ENCODE peak calls at places on chromosome 5, in six cellular contexts. Z is upper lobe of left lung, X is GM12878, J is K562, P is HepG2, H is HCT116. N is an unnamed sample.
A peak's percentile ranks its signal among the peaks of the same experiment; 100 is the strongest.

GRCh38 chr5:39137391-39138181 is 63.4 kb upstream of the RICTOR start:
- ATAC-seq in J (peak; percentile 91), P (peak; percentile 52), H (peak; percentile 88), X (no peak), Z (no peak), N (no peak)

GRCh38 chr5:137234973-137235943 is 263.9 kb downstream of the SPOCK1 start:
- ATAC-seq in H (peak; percentile 81), P (no peak), X (peak; percentile 84), Z (no peak), J (no peak), N (no peak)

GRCh38 chr5:40368200-40368599 is 311.5 kb upstream of the PTGER4 start:
- ATAC-seq in H (no peak), P (no peak), J (no peak), X (no peak), Z (no peak), N (no peak)

GRCh38 chr5:58932057-58932594 is 349.3 kb downstream of the RAB3C start:
- ATAC-seq in Z (no peak), H (no peak), P (no peak), X (no peak), J (no peak), N (no peak)

GRCh38 chr5:148214665-148215064 is 11.8 kb downstream of the SPINK6 start:
- ATAC-seq in H (no peak), Z (no peak), X (no peak), J (no peak), P (no peak), N (no peak)

GRCh38 chr5:93578813-93579560 is 2.0 kb downstream of the NR2F1-AS1 start:
- ATAC-seq in P (no peak), X (no peak), H (no peak), J (no peak), Z (peak; percentile 68), N (no peak)

GRCh38 chr5:80982093-80982492 is 21.9 kb downstream of the RASGRF2 start:
- ATAC-seq in Z (no peak), J (no peak), P (no peak), H (no peak), X (no peak), N (no peak)

GRCh38 chr5:111337688-111338087 is 113.5 kb downstream of the CAMK4 start:
- ATAC-seq in X (peak; percentile 90), J (peak; percentile 70), Z (no peak), P (no peak), H (no peak), N (no peak)

GRCh38 chr5:169545762-169546161 is 37.8 kb upstream of the SPDL1 start:
- ATAC-seq in J (no peak), H (no peak), X (peak; percentile 78), P (no peak), Z (no peak), N (no peak)

GRCh38 chr5:86909896-86910295 is 292.2 kb downstream of the COX7C start:
- ATAC-seq in X (no peak), P (no peak), J (no peak), H (no peak), Z (no peak), N (peak; percentile 80)

GRCh38 chr5:120053841-120054240 is 410.3 kb upstream of the PRR16 start:
- ATAC-seq in J (no peak), P (no peak), H (no peak), X (no peak), Z (no peak), N (no peak)

GRCh38 chr5:73623929-73624404 is 2.0 kb upstream of the ARHGEF28 start:
- ATAC-seq in P (peak; percentile 85), X (no peak), Z (no peak), J (no peak), H (no peak), N (no peak)

GRCh38 chr5:143200781-143201398 is 202.6 kb downstream of the NR3C1 start:
- ATAC-seq in X (peak; percentile 69), H (peak; percentile 68), Z (peak; percentile 49), P (peak; percentile 57), J (peak; percentile 93), N (peak; percentile 31)

GRCh38 chr5:68348447-68349222 is 133.1 kb downstream of the PIK3R1 start:
- ATAC-seq in Z (no peak), X (no peak), J (no peak), P (no peak), H (no peak), N (no peak)

GRCh38 chr5:177504086-177505056 is 5.3 kb downstream of the DOK3 start:
- ATAC-seq in X (no peak), Z (no peak), P (no peak), H (no peak), J (no peak), N (no peak)

GRCh38 chr5:160550075-160550474 is 128.4 kb downstream of the PTTG1 start:
- ATAC-seq in X (no peak), H (no peak), P (no peak), J (no peak), Z (no peak), N (no peak)

GRCh38 chr5:151058891-151059611 is 21.8 kb downstream of the TNIP1 start:
- ATAC-seq in X (peak; percentile 18), P (no peak), J (peak; percentile 32), Z (no peak), H (no peak), N (no peak)

GRCh38 chr5:100623719-100624118 is 88.5 kb downstream of the FAM174A start:
- ATAC-seq in Z (no peak), J (peak; percentile 77), X (peak; percentile 96), P (peak; percentile 36), H (peak; percentile 79), N (no peak)

GRCh38 chr5:61362796-61363364 is 30.8 kb downstream of the ZSWIM6 start:
- ATAC-seq in Z (no peak), X (peak; percentile 70), J (peak; percentile 46), H (peak; percentile 60), P (peak; percentile 32), N (no peak)

GRCh38 chr5:61386062-61386800 is 54.2 kb downstream of the ZSWIM6 start:
- ATAC-seq in H (no peak), J (no peak), Z (no peak), X (no peak), P (peak; percentile 81), N (no peak)

GRCh38 chr5:76041863-76042262 is 41.3 kb upstream of the SV2C start:
- ATAC-seq in Z (no peak), J (peak; percentile 55), X (peak; percentile 34), H (no peak), P (peak; percentile 60), N (no peak)

GRCh38 chr5:180304431-180305375 is 12.8 kb upstream of the MAPK9 start:
- ATAC-seq in P (peak; percentile 39), X (no peak), Z (peak; percentile 47), J (no peak), H (no peak), N (no peak)

GRCh38 chr5:141439411-141440141 is 9.3 kb downstream of the PCDHGA12 start:
- ATAC-seq in J (no peak), H (no peak), Z (no peak), P (no peak), X (no peak), N (no peak)

GRCh38 chr5:9350301-9350797 is 195.5 kb downstream of the SEMA5A start:
- ATAC-seq in P (no peak), J (no peak), Z (no peak), H (no peak), X (no peak), N (peak; percentile 40)

GRCh38 chr5:142984016-142984415 is 213.8 kb downstream of the ARHGAP26 start:
- ATAC-seq in H (no peak), Z (no peak), P (no peak), J (no peak), X (no peak), N (no peak)

GRCh38 chr5:179219661-179220620 is 125.3 kb downstream of the ADAMTS2 start:
- ATAC-seq in H (no peak), J (no peak), X (no peak), P (no peak), Z (no peak), N (no peak)
- H3K9me3 ChIP-seq in H (no peaks in the 10 kb centered on the region), J (no peaks in the 10 kb centered on the region), X (peaks cover 2% of the 10 kb centered on the region), P (no peaks in the 10 kb centered on the region), Z (no peaks in the 10 kb centered on the region), N (no peaks in the 10 kb centered on the region)

GRCh38 chr5:155938051-155938450 is 388.9 kb upstream of the SGCD start:
- ATAC-seq in P (no peak), J (no peak), H (no peak), X (no peak), Z (no peak), N (no peak)
- TF ChIP-seq POLR2AphosphoS5 in P (no peak), J (no peak), H (no peak), X (no peak), Z (no peak), N (no peak)

DNA sequence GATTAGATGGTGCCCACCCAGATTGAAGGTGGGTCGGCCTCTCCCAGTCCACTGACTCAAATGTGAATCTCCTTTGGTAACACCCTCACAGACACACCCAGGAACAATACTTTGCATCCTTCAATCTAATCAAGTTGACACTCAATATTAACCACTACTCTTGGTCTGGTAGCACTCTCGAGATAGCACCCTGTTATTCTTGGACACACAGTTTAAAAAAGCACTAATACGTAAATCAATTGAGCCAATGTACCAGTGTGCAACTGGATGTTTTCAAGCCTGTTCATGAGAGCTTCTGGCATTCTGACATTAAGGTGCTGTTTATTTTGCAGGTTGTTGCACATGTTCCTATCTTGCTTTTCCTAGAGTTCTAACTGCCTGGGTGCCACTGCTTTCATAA is 35.3 kb downstream of the MARCHF3 start:
- ATAC-seq in X (no peak), Z (no peak), H (no peak), J (no peak), P (no peak), N (no peak)
- H3K9me3 ChIP-seq in X (no peaks in the 10 kb centered on the region), Z (no peaks in the 10 kb centered on the region), H (no peaks in the 10 kb centered on the region), J (no peaks in the 10 kb centered on the region), P (no peaks in the 10 kb centered on the region), N (no peaks in the 10 kb centered on the region)

GRCh38 chr5:125486634-125487033 is 740.2 kb upstream of the ZNF608 start:
- ATAC-seq in P (no peak), J (no peak), H (no peak), X (no peak), Z (no peak), N (no peak)

GRCh38 chr5:125485003-125485641 is 738.7 kb upstream of the ZNF608 start:
- ATAC-seq in H (peak; percentile 90), P (no peak), J (no peak), Z (peak; percentile 95), X (no peak), N (peak; percentile 96)

GRCh38 chr5:125481506-125482455 is 735.3 kb upstream of the ZNF608 start:
- ATAC-seq in J (no peak), Z (no peak), X (no peak), P (no peak), H (no peak), N (no peak)

GRCh38 chr5:125483609-125484008 is 737.2 kb upstream of the ZNF608 start:
- ATAC-seq in Z (no peak), J (no peak), H (no peak), X (no peak), P (no peak), N (no peak)

DNA sequence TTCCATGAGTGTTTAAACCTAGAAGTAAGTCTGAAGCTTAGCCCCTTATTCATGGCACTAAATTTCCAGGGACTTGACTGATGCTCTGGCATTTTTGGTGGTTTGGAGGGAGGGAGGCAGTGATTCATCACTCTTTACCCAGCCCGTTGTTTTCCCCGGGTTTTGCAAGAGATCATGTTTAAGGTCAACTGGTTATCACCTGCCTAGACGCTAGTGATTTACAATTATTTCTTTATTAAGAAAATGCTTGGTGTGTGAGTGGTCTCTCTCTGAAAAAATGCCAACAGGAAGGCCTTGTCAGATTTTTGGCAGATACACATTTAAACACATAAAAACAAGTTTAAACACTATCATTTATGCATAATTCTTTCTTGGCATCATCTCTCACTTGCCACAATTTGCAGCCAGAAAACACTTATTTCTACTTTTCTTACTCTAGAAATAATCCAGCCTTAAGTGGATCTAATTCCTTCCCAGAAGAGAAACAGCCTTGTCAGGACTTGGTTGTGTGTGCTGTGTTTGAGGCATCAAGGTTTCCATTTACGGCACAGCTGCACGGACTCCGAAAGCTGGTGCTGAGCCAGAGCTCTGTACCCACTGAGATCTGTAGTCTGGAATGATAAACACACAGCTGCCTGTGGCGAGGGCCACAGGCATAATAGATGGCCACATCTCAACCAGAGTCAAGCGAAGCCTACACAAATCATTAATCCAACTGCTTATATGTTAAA is 738.0 kb upstream of the ZNF608 start:
- ATAC-seq in J (no peak), Z (peak; percentile 70), P (no peak), X (no peak), H (peak; percentile 74), N (peak; percentile 88)
- TF ChIP-seq POLR2AphosphoS5 in J (no peak), Z (no peak), P (no peak), X (no peak), H (no peak), N (peak; percentile 83)